ENCODE peak calls at places on chromosomes 7 and 10, in seven cellular contexts. H is nephron progenitor cell, S is glutamatergic neuron, Q is endothelial cell, E is hepatocyte, D is PC-3, L is choroid plexus epithelial cell. X is an unnamed sample.

GRCh38 chr10:44033008-44033407 is 351.9 kb downstream of the CXCL12 start:
- DNase-seq in H (no peak), S (no peak), Q (no peak), E (no peak), D (peak; percentile 7), L (peak; percentile 27), X (no peak)

GRCh38 chr10:23198940-23199767 is 7.0 kb downstream of the PTF1A start:
- DNase-seq in H (peak; percentile 46), S (no peak), Q (peak; percentile 20), E (no peak), D (no peak), L (no peak), X (no peak)

GRCh38 chr10:124058346-124059003 is 34.9 kb downstream of the CHST15 start:
- DNase-seq in H (no peak), S (no peak), Q (no peak), E (no peak), D (peak; percentile 8), L (peak; percentile 23), X (no peak)

GRCh38 chr10:123795846-123796590 is 95.6 kb downstream of the CPXM2 start:
- DNase-seq in H (no peak), S (no peak), Q (no peak), E (no peak), D (no peak), L (no peak), X (no peak)

GRCh38 chr7:119783799-119784198 is 489.2 kb upstream of the KCND2 start:
- DNase-seq in H (no peak), S (no peak), Q (no peak), E (peak; percentile 20), D (peak; percentile 30), L (peak; percentile 44), X (no peak)

GRCh38 chr7:134908289-134908688 is 78.0 kb upstream of the AGBL3 start:
- DNase-seq in H (no peak), S (no peak), Q (no peak), E (no peak), D (peak; percentile 35), L (peak; percentile 65), X (no peak)

GRCh38 chr7:36021917-36022550 is 131.0 kb upstream of the EEPD1 start:
- DNase-seq in H (no peak), S (no peak), Q (no peak), E (no peak), D (no peak), L (no peak), X (no peak)

GRCh38 chr7:34155225-34155908 is 250.0 kb downstream of the BMPER start:
- DNase-seq in H (no peak), S (no peak), Q (no peak), E (peak; percentile 68), D (no peak), L (peak; percentile 97), X (no peak)

GRCh38 chr7:2553831-2554581 is 1.3 kb downstream of the BRAT1 start:
- DNase-seq in H (no peak), S (peak; percentile 47), Q (no peak), E (no peak), D (no peak), L (no peak), X (no peak)

GRCh38 chr7:2480071-2480410 is 3.8 kb upstream of the GRIFIN start:
- DNase-seq in H (peak; percentile 53), S (no peak), Q (no peak), E (no peak), D (no peak), L (peak; percentile 22), X (no peak)

GRCh38 chr10:112934193-112934592 is 15.9 kb upstream of the TCF7L2 start:
- DNase-seq in H (no peak), S (no peak), Q (no peak), E (no peak), D (peak; percentile 45), L (no peak), X (no peak)

GRCh38 chr7:42283553-42283952 is 46.5 kb upstream of the GLI3 start:
- DNase-seq in H (no peak), S (no peak), Q (no peak), E (no peak), D (peak; percentile 90), L (no peak), X (no peak)

GRCh38 chr10:60921631-60922030 is 22.4 kb downstream of the RHOBTB1 start:
- DNase-seq in H (no peak), S (peak; percentile 27), Q (no peak), E (no peak), D (no peak), L (no peak), X (no peak)

GRCh38 chr10:73653195-73653594 is 2.6 kb downstream of the SYNPO2L start:
- DNase-seq in H (no peak), S (no peak), Q (no peak), E (no peak), D (no peak), L (no peak), X (no peak)

GRCh38 chr10:73650537-73651331 is 5.1 kb downstream of the SYNPO2L start:
- DNase-seq in H (no peak), S (no peak), Q (no peak), E (no peak), D (peak; percentile 53), L (peak; percentile 88), X (no peak)

GRCh38 chr10:73655990-73656298 is at the start of gene SYNPO2L:
- DNase-seq in H (no peak), S (no peak), Q (no peak), E (no peak), D (no peak), L (no peak), X (no peak)

GRCh38 chr10:73655257-73655989 is 406 bp downstream of the SYNPO2L start:
- DNase-seq in H (no peak), S (no peak), Q (no peak), E (no peak), D (peak; percentile 14), L (no peak), X (no peak)

DNA sequence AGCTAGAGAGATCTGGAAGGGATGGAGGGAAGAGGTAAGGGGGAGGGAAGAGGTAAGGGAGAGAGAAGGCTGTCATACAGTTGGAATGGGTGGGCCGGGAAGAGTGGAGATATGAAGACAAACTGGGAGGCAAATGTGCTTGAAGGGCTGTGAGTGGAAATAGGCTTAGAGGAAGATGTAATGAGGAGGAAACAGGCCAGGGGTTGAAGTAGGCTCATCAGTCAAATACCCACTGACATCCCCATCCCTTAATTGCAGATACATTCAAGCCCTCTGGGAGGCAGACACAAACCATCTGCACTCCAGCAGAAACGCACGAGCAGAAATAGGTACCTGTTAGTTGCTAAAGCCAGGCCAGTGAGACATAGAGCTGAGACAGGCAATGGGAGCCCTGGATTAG is 2.1 kb downstream of the SYNPO2L start:
- DNase-seq in H (no peak), S (no peak), Q (no peak), E (no peak), D (peak; percentile 89), L (peak; percentile 87), X (no peak)
- TF ChIP-seq CTCF in H (no peak), S (no peak), Q (no peak), E (peak; percentile 17), D (peak; percentile 95), L (peak; percentile 67), X (no peak)

GRCh38 chr10:48440771-48441170 is 134.3 kb downstream of the MAPK8 start:
- DNase-seq in H (no peak), S (no peak), Q (no peak), E (no peak), D (no peak), L (no peak), X (no peak)

GRCh38 chr10:48444266-48444665 is 137.8 kb downstream of the MAPK8 start:
- DNase-seq in H (no peak), S (no peak), Q (no peak), E (peak; percentile 23), D (peak; percentile 49), L (peak; percentile 77), X (no peak)

GRCh38 chr10:48439581-48440041 is 133.1 kb downstream of the MAPK8 start:
- DNase-seq in H (no peak), S (no peak), Q (no peak), E (peak; percentile 81), D (no peak), L (peak; percentile 61), X (no peak)

GRCh38 chr10:48442809-48443177 is 136.3 kb downstream of the MAPK8 start:
- DNase-seq in H (no peak), S (no peak), Q (no peak), E (no peak), D (no peak), L (no peak), X (no peak)

DNA sequence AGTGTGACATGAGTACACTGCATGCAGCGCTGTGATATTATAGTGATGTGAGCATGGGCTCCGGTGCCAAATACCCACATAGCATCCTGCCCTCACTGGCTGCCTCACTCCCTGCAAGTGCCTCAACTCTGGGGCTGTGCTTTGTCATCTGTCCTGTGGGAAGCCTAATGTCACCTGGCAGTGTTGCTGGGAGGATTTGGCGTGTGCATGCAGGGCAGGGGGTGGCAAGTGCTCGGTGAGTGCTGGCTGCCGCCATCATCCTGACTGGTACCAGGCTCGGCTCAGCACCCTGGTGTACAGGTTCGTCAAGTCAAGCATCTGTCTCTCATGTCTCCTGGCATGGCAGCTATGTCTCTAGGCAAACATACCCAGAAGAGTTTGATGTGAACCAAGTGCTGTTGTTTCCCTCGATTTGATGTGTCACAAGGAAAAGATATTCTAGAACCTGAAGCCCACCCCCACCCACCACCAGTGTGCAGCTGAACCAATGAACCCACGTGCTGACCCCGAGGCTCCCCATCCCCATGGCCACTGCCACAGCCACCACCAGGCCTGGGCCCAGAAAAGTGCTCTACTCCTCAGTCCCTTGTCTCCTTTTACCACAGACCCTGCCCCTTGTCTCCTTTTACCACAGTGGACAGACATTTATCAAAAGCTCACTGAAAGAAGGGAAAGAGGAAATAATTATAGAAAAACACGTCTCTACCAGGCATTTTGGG is 135.8 kb downstream of the MAPK8 start:
- DNase-seq in H (no peak), S (no peak), Q (no peak), E (no peak), D (no peak), L (no peak), X (no peak)
- TF ChIP-seq CTCF in H (no peak), S (no peak), Q (no peak), E (no peak), D (no peak), L (no peak), X (no peak)

GRCh38 chr10:79020605-79021004 is 48.2 kb upstream of the ZMIZ1 start:
- DNase-seq in H (no peak), S (no peak), Q (no peak), E (no peak), D (no peak), L (no peak), X (no peak)

GRCh38 chr10:79023489-79024162 is 45.1 kb upstream of the ZMIZ1 start:
- DNase-seq in H (no peak), S (no peak), Q (no peak), E (no peak), D (no peak), L (peak; percentile 37), X (no peak)

GRCh38 chr10:79022565-79023488 is 45.9 kb upstream of the ZMIZ1 start:
- DNase-seq in H (peak; percentile 21), S (no peak), Q (no peak), E (no peak), D (peak; percentile 63), L (peak; percentile 76), X (no peak)

GRCh38 chr10:79021331-79021907 is 47.3 kb upstream of the ZMIZ1 start:
- DNase-seq in H (no peak), S (no peak), Q (no peak), E (no peak), D (no peak), L (no peak), X (no peak)

GRCh38 chr10:79021948-79022499 is 46.7 kb upstream of the ZMIZ1 start:
- DNase-seq in H (no peak), S (no peak), Q (no peak), E (peak; percentile 40), D (no peak), L (no peak), X (no peak)
- TF ChIP-seq CTCF in H (no peak), S (no peak), Q (no peak), E (no peak), D (no peak), L (no peak), X (no peak)

GRCh38 chr7:30173058-30173897 is 38.5 kb downstream of the MTURN start:
- DNase-seq in H (no peak), S (peak; percentile 57), Q (no peak), E (peak; percentile 65), D (peak; percentile 94), L (peak; percentile 74), X (no peak)
- TF ChIP-seq CTCF in H (no peak), S (no peak), Q (no peak), E (peak; percentile 24), D (peak; percentile 64), L (peak; percentile 28), X (no peak)